ENCODE peak calls at places on chromosomes 7 and 10, in eight cellular contexts. One of them, this sample, is unnamed.

GRCh38 chr7:106959753-106960152 is 84.8 kb upstream of the PRKAR2B start:
- DNase-seq in heart right ventricle: no peak
- DNase-seq in tibial artery: no peak
- DNase-seq in CD8-positive, alpha-beta T cell: no peak
- DNase-seq in neural progenitor cell: peak; percentile 47
- DNase-seq in Peyer's patch: no peak
- DNase-seq in brain microvascular endothelial cell: no peak
- DNase-seq in AG04450: no peak
- DNase-seq in this sample: no peak

GRCh38 chr10:11655839-11656238 is 44.4 kb upstream of the USP6NL start:
- DNase-seq in tibial artery: no peak
- DNase-seq in AG04450: no peak
- DNase-seq in Peyer's patch: no peak
- DNase-seq in heart right ventricle: no peak
- DNase-seq in neural progenitor cell: no peak
- DNase-seq in CD8-positive, alpha-beta T cell: no peak
- DNase-seq in brain microvascular endothelial cell: peak; percentile 42
- DNase-seq in this sample: no peak

GRCh38 chr7:139426258-139427028 is 57.0 kb downstream of the KLRG2 start:
- DNase-seq in Peyer's patch: no peak
- DNase-seq in AG04450: no peak
- DNase-seq in heart right ventricle: peak; percentile 17
- DNase-seq in neural progenitor cell: no peak
- DNase-seq in CD8-positive, alpha-beta T cell: no peak
- DNase-seq in tibial artery: no peak
- DNase-seq in brain microvascular endothelial cell: no peak
- DNase-seq in this sample: no peak

GRCh38 chr10:119006451-119007210 is 22.9 kb upstream of the NANOS1 start:
- DNase-seq in brain microvascular endothelial cell: peak; percentile 99
- DNase-seq in CD8-positive, alpha-beta T cell: no peak
- DNase-seq in heart right ventricle: no peak
- DNase-seq in tibial artery: peak; percentile 85
- DNase-seq in Peyer's patch: peak; percentile 63
- DNase-seq in neural progenitor cell: no peak
- DNase-seq in AG04450: peak; percentile 97
- DNase-seq in this sample: peak; percentile 93

GRCh38 chr10:97937054-97937453 is 87.4 kb downstream of the GOLGA7B start:
- DNase-seq in brain microvascular endothelial cell: no peak
- DNase-seq in heart right ventricle: no peak
- DNase-seq in Peyer's patch: no peak
- DNase-seq in AG04450: no peak
- DNase-seq in tibial artery: no peak
- DNase-seq in CD8-positive, alpha-beta T cell: no peak
- DNase-seq in neural progenitor cell: no peak
- DNase-seq in this sample: no peak

GRCh38 chr7:84042110-84042539 is 152.5 kb downstream of the SEMA3A start:
- DNase-seq in Peyer's patch: no peak
- DNase-seq in neural progenitor cell: peak; percentile 24
- DNase-seq in CD8-positive, alpha-beta T cell: no peak
- DNase-seq in tibial artery: no peak
- DNase-seq in heart right ventricle: no peak
- DNase-seq in brain microvascular endothelial cell: peak; percentile 61
- DNase-seq in AG04450: peak; percentile 29
- DNase-seq in this sample: peak; percentile 19

GRCh38 chr7:114243646-114244045 is 171.0 kb upstream of the FOXP2 start:
- DNase-seq in neural progenitor cell: no peak
- DNase-seq in brain microvascular endothelial cell: no peak
- DNase-seq in AG04450: no peak
- DNase-seq in CD8-positive, alpha-beta T cell: no peak
- DNase-seq in Peyer's patch: no peak
- DNase-seq in tibial artery: no peak
- DNase-seq in heart right ventricle: no peak
- DNase-seq in this sample: no peak

GRCh38 chr7:31783221-31783620 is 96.2 kb downstream of the PPP1R17 start:
- DNase-seq in brain microvascular endothelial cell: no peak
- DNase-seq in neural progenitor cell: no peak
- DNase-seq in Peyer's patch: no peak
- DNase-seq in heart right ventricle: no peak
- DNase-seq in CD8-positive, alpha-beta T cell: no peak
- DNase-seq in tibial artery: no peak
- DNase-seq in AG04450: no peak
- DNase-seq in this sample: no peak

GRCh38 chr10:5536486-5536885 is 11.7 kb downstream of the CALML3 start:
- DNase-seq in tibial artery: peak; percentile 1
- DNase-seq in Peyer's patch: peak; percentile 6
- DNase-seq in AG04450: no peak
- DNase-seq in neural progenitor cell: no peak
- DNase-seq in heart right ventricle: no peak
- DNase-seq in CD8-positive, alpha-beta T cell: no peak
- DNase-seq in brain microvascular endothelial cell: no peak
- DNase-seq in this sample: no peak

GRCh38 chr10:104045151-104046089 is 40.3 kb downstream of the COL17A1 start:
- DNase-seq in brain microvascular endothelial cell: peak; percentile 82
- DNase-seq in Peyer's patch: no peak
- DNase-seq in tibial artery: no peak
- DNase-seq in heart right ventricle: peak; percentile 38
- DNase-seq in CD8-positive, alpha-beta T cell: no peak
- DNase-seq in AG04450: peak; percentile 52
- DNase-seq in neural progenitor cell: peak; percentile 88
- DNase-seq in this sample: peak; percentile 44

GRCh38 chr7:6106140-6106904 is 75.1 kb downstream of the ANKRD61 start:
- DNase-seq in Peyer's patch: peak; percentile 56
- DNase-seq in brain microvascular endothelial cell: peak; percentile 25
- DNase-seq in neural progenitor cell: peak; percentile 11
- DNase-seq in heart right ventricle: no peak
- DNase-seq in tibial artery: no peak
- DNase-seq in AG04450: no peak
- DNase-seq in CD8-positive, alpha-beta T cell: no peak
- DNase-seq in this sample: no peak
- TF ChIP-seq CTCF in Peyer's patch: peak; percentile 47
- TF ChIP-seq CTCF in brain microvascular endothelial cell: peak; percentile 52
- TF ChIP-seq CTCF in neural progenitor cell: no peak
- TF ChIP-seq CTCF in heart right ventricle: no peak
- TF ChIP-seq CTCF in tibial artery: peak; percentile 27
- TF ChIP-seq CTCF in AG04450: peak; percentile 13
- TF ChIP-seq CTCF in CD8-positive, alpha-beta T cell: peak; percentile 29
- TF ChIP-seq CTCF in this sample: peak; percentile 30

GRCh38 chr7:55059006-55059405 is 40.2 kb downstream of the EGFR start:
- DNase-seq in neural progenitor cell: no peak
- DNase-seq in AG04450: no peak
- DNase-seq in heart right ventricle: no peak
- DNase-seq in brain microvascular endothelial cell: no peak
- DNase-seq in Peyer's patch: no peak
- DNase-seq in CD8-positive, alpha-beta T cell: no peak
- DNase-seq in tibial artery: no peak
- DNase-seq in this sample: no peak
- H3K27ac ChIP-seq in neural progenitor cell: no peak overlapping the region
- H3K27ac ChIP-seq in AG04450: no peak overlapping the region
- H3K27ac ChIP-seq in heart right ventricle: no peak overlapping the region
- H3K27ac ChIP-seq in brain microvascular endothelial cell: no peak overlapping the region
- H3K27ac ChIP-seq in Peyer's patch: no peak overlapping the region
- H3K27ac ChIP-seq in CD8-positive, alpha-beta T cell: no peak overlapping the region
- H3K27ac ChIP-seq in tibial artery: no peak overlapping the region
- H3K27ac ChIP-seq in this sample: no peak overlapping the region

GRCh38 chr7:18116661-18117060 is 89.0 kb upstream of the PRPS1L1 start:
- DNase-seq in AG04450: no peak
- DNase-seq in neural progenitor cell: no peak
- DNase-seq in CD8-positive, alpha-beta T cell: no peak
- DNase-seq in brain microvascular endothelial cell: no peak
- DNase-seq in Peyer's patch: no peak
- DNase-seq in heart right ventricle: no peak
- DNase-seq in tibial artery: no peak
- DNase-seq in this sample: no peak
- TF ChIP-seq CTCF in AG04450: no peak
- TF ChIP-seq CTCF in neural progenitor cell: no peak
- TF ChIP-seq CTCF in CD8-positive, alpha-beta T cell: no peak
- TF ChIP-seq CTCF in brain microvascular endothelial cell: no peak
- TF ChIP-seq CTCF in Peyer's patch: no peak
- TF ChIP-seq CTCF in heart right ventricle: no peak
- TF ChIP-seq CTCF in tibial artery: no peak
- TF ChIP-seq CTCF in this sample: no peak

DNA sequence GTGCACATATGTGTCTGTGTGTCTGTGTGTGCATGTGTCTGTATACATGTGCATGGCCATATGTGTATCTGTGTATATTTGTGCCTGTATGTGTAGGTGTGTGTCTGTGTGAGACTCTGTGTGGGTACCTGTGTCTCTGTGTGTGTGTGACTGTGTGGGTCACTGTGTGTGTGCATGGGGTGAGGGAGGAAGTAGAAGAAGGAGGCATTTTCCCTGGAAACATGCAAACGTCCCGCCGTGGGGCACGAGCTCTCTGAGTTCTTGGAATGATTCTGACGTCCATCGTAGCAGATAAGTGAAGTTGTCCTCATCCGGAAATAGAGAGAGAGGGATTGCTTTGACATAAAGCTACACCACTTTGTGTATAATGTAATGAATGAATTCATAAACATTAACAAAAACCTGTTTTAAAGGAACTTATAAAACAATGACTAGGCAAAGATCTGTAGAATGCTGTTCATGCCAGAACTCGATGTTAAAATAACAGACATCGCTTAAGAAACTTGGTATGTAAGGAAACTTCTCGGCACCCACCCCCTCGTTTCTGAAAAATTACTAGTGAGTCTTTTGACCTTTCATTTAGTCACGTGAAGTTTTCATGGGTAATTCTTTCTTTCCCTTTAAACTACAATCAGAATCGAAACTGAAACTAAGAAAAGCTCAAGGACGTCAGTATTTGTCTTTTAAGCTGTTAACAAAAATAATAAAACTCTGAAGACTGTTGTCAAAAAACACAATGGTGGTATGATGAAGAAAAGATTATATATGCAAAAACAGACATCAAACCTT is 43.6 kb upstream of the KLF6 start:
- DNase-seq in CD8-positive, alpha-beta T cell: no peak
- DNase-seq in brain microvascular endothelial cell: peak; percentile 73
- DNase-seq in tibial artery: no peak
- DNase-seq in AG04450: peak; percentile 61
- DNase-seq in Peyer's patch: no peak
- DNase-seq in neural progenitor cell: no peak
- DNase-seq in heart right ventricle: peak; percentile 62
- DNase-seq in this sample: peak; percentile 38
- H3K27ac ChIP-seq in CD8-positive, alpha-beta T cell: peak overlapping the region; percentile 50
- H3K27ac ChIP-seq in brain microvascular endothelial cell: peak overlapping the region; percentile 76
- H3K27ac ChIP-seq in tibial artery: peak overlapping the region; percentile 68
- H3K27ac ChIP-seq in AG04450: peak overlapping the region; percentile 73
- H3K27ac ChIP-seq in Peyer's patch: peak overlapping the region; percentile 49
- H3K27ac ChIP-seq in neural progenitor cell: no peak overlapping the region
- H3K27ac ChIP-seq in heart right ventricle: peak overlapping the region; percentile 72
- H3K27ac ChIP-seq in this sample: peak overlapping the region; percentile 93

GRCh38 chr10:71259815-71260501 is 47.6 kb downstream of the UNC5B start:
- DNase-seq in brain microvascular endothelial cell: no peak
- DNase-seq in tibial artery: no peak
- DNase-seq in neural progenitor cell: no peak
- DNase-seq in CD8-positive, alpha-beta T cell: no peak
- DNase-seq in heart right ventricle: no peak
- DNase-seq in AG04450: no peak
- DNase-seq in Peyer's patch: peak; percentile 59
- DNase-seq in this sample: peak; percentile 49
- TF ChIP-seq CTCF in brain microvascular endothelial cell: peak; percentile 4
- TF ChIP-seq CTCF in tibial artery: no peak
- TF ChIP-seq CTCF in neural progenitor cell: no peak
- TF ChIP-seq CTCF in CD8-positive, alpha-beta T cell: no peak
- TF ChIP-seq CTCF in heart right ventricle: no peak
- TF ChIP-seq CTCF in AG04450: no peak
- TF ChIP-seq CTCF in Peyer's patch: no peak
- TF ChIP-seq CTCF in this sample: no peak

DNA sequence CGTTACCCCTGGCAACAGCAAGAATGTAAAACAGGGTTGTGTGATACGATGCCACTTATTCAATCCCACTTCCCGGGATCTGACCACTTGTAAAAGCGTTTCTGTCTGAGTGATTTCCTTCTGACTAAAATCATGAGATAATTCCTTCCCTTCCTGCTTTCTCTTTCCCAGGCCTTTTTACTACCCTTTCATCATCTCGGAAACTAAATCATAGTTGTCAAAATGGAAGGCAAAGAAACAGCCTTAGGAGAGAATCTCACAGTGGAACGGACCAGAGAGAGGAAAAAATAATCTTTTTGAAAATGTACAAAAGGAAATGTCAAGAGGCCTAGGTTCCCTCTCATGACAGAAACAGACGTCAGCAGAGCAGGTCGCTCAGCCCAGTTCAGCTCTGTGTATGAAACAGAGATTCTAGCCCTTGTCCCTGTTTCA is 29.7 kb downstream of the DIP2C start:
- DNase-seq in tibial artery: no peak
- DNase-seq in neural progenitor cell: no peak
- DNase-seq in brain microvascular endothelial cell: peak; percentile 89
- DNase-seq in heart right ventricle: no peak
- DNase-seq in AG04450: peak; percentile 23
- DNase-seq in CD8-positive, alpha-beta T cell: no peak
- DNase-seq in Peyer's patch: no peak
- DNase-seq in this sample: no peak
- H3K27ac ChIP-seq in tibial artery: peak overlapping the region; percentile 53
- H3K27ac ChIP-seq in neural progenitor cell: no peak overlapping the region
- H3K27ac ChIP-seq in brain microvascular endothelial cell: peak overlapping the region; percentile 91
- H3K27ac ChIP-seq in heart right ventricle: peak overlapping the region; percentile 72
- H3K27ac ChIP-seq in AG04450: peak overlapping the region; percentile 65
- H3K27ac ChIP-seq in CD8-positive, alpha-beta T cell: no peak overlapping the region
- H3K27ac ChIP-seq in Peyer's patch: peak overlapping the region; percentile 40
- H3K27ac ChIP-seq in this sample: no peak overlapping the region

GRCh38 chr7:45863715-45864114 is 9.2 kb downstream of the CCDC201 start:
- DNase-seq in Peyer's patch: no peak
- DNase-seq in brain microvascular endothelial cell: no peak
- DNase-seq in AG04450: no peak
- DNase-seq in neural progenitor cell: peak; percentile 60
- DNase-seq in CD8-positive, alpha-beta T cell: no peak
- DNase-seq in heart right ventricle: no peak
- DNase-seq in tibial artery: no peak
- DNase-seq in this sample: no peak
- TF ChIP-seq CTCF in Peyer's patch: no peak
- TF ChIP-seq CTCF in brain microvascular endothelial cell: peak; percentile 62
- TF ChIP-seq CTCF in AG04450: peak; percentile 25
- TF ChIP-seq CTCF in neural progenitor cell: peak; percentile 58
- TF ChIP-seq CTCF in CD8-positive, alpha-beta T cell: no peak
- TF ChIP-seq CTCF in heart right ventricle: no peak
- TF ChIP-seq CTCF in tibial artery: no peak
- TF ChIP-seq CTCF in this sample: no peak

DNA sequence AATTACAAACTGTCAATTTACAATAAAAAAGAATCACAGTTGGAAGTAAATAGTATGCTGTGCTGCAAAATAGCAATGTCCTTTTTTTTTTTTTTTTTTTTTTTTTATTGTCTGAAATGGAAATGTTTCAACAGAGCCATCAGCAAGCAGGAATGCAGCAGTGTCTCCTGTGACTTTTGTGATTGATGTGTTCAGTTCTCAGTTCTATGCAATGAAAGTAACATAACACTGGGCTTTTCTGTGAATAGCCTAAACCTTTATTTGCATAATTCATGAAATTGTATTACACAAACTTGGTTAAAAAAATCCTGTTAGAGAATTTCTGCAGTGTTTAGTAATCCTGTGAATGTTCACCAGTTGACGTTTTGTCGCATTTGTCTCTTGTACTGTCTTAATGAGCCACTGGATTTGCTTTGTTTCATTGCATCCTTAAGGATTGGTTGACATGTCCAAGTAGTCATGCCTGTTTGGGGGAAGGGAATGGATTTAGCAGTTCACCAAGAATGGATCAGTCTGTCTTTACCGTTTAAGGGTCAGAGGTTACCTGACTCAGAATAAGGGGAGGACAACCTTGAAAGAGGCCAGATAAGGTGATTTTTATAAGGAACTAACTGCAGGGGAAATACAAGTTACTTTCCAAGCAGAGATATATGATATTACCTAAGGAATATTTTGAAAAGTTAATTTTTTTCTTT is 192.7 kb downstream of the MLLT10 start:
- DNase-seq in neural progenitor cell: peak; percentile 37
- DNase-seq in Peyer's patch: no peak
- DNase-seq in AG04450: no peak
- DNase-seq in brain microvascular endothelial cell: no peak
- DNase-seq in heart right ventricle: no peak
- DNase-seq in tibial artery: no peak
- DNase-seq in CD8-positive, alpha-beta T cell: no peak
- DNase-seq in this sample: peak; percentile 30
- H3K27ac ChIP-seq in neural progenitor cell: peak overlapping the region; percentile 50
- H3K27ac ChIP-seq in Peyer's patch: no peak overlapping the region
- H3K27ac ChIP-seq in AG04450: no peak overlapping the region
- H3K27ac ChIP-seq in brain microvascular endothelial cell: no peak overlapping the region
- H3K27ac ChIP-seq in heart right ventricle: no peak overlapping the region
- H3K27ac ChIP-seq in tibial artery: no peak overlapping the region
- H3K27ac ChIP-seq in CD8-positive, alpha-beta T cell: no peak overlapping the region
- H3K27ac ChIP-seq in this sample: no peak overlapping the region

This sample was measured in RWPE1.